ENCODE peak calls at places on chromosomes 13 and 19, in six cellular contexts. One of them, this sample, is unnamed. For H3K4me1, the result is how much of the 10 kb centered on the place peaks cover.

GRCh38 chr13:89982406-89983085 is 1364.9 kb upstream of the MIR17HG start:
- DNase-seq in breast epithelium: no peak
- DNase-seq in NT2/D1: no peak
- DNase-seq in A549: no peak
- DNase-seq in stomach: no peak
- DNase-seq in CD8-positive, alpha-beta T cell: no peak
- DNase-seq in this sample: no peak

GRCh38 chr19:35977446-35978222 is 17.4 kb upstream of the SDHAF1 start:
- DNase-seq in NT2/D1: no peak
- DNase-seq in A549: peak
- DNase-seq in CD8-positive, alpha-beta T cell: no peak
- DNase-seq in breast epithelium: no peak
- DNase-seq in stomach: no peak
- DNase-seq in this sample: no peak

GRCh38 chr19:47230122-47230920 is 678 bp downstream of the BBC3 start:
- DNase-seq in NT2/D1: no peak
- DNase-seq in A549: no peak
- DNase-seq in breast epithelium: peak
- DNase-seq in CD8-positive, alpha-beta T cell: peak
- DNase-seq in stomach: peak
- DNase-seq in this sample: no peak

GRCh38 chr13:32902898-32903297 is 113.3 kb upstream of the KL start:
- DNase-seq in breast epithelium: peak
- DNase-seq in CD8-positive, alpha-beta T cell: no peak
- DNase-seq in A549: no peak
- DNase-seq in NT2/D1: peak
- DNase-seq in stomach: peak
- DNase-seq in this sample: no peak

GRCh38 chr19:42475366-42475765 is 32.6 kb upstream of the CXCL17 start:
- DNase-seq in NT2/D1: no peak
- DNase-seq in CD8-positive, alpha-beta T cell: no peak
- DNase-seq in breast epithelium: no peak
- DNase-seq in stomach: no peak
- DNase-seq in A549: no peak
- DNase-seq in this sample: no peak

GRCh38 chr13:87884874-87885273 is 213.7 kb downstream of the SLITRK5 start:
- DNase-seq in stomach: no peak
- DNase-seq in CD8-positive, alpha-beta T cell: no peak
- DNase-seq in NT2/D1: peak
- DNase-seq in breast epithelium: no peak
- DNase-seq in A549: no peak
- DNase-seq in this sample: no peak

GRCh38 chr13:23867027-23867491 is 22.1 kb downstream of the MIPEP start:
- DNase-seq in breast epithelium: no peak
- DNase-seq in CD8-positive, alpha-beta T cell: no peak
- DNase-seq in stomach: no peak
- DNase-seq in A549: no peak
- DNase-seq in NT2/D1: no peak
- DNase-seq in this sample: no peak

GRCh38 chr13:113629814-113630213 is 28.2 kb downstream of the ATP4B start:
- DNase-seq in CD8-positive, alpha-beta T cell: no peak
- DNase-seq in stomach: no peak
- DNase-seq in breast epithelium: no peak
- DNase-seq in A549: no peak
- DNase-seq in NT2/D1: no peak
- DNase-seq in this sample: no peak

GRCh38 chr13:76455960-76456359 is 430.2 kb downstream of the KCTD12 start:
- DNase-seq in NT2/D1: no peak
- DNase-seq in stomach: no peak
- DNase-seq in CD8-positive, alpha-beta T cell: no peak
- DNase-seq in breast epithelium: no peak
- DNase-seq in A549: no peak
- DNase-seq in this sample: no peak

GRCh38 chr19:4369888-4370260 is 26.5 kb downstream of the MPND start:
- DNase-seq in NT2/D1: no peak
- DNase-seq in CD8-positive, alpha-beta T cell: peak
- DNase-seq in A549: no peak
- DNase-seq in stomach: peak
- DNase-seq in breast epithelium: no peak
- DNase-seq in this sample: no peak

GRCh38 chr19:7709932-7710460 is 8.1 kb upstream of the FCER2 start:
- DNase-seq in stomach: no peak
- DNase-seq in CD8-positive, alpha-beta T cell: no peak
- DNase-seq in A549: no peak
- DNase-seq in NT2/D1: no peak
- DNase-seq in breast epithelium: no peak
- DNase-seq in this sample: no peak

GRCh38 chr19:7705387-7706187 is 3.7 kb upstream of the FCER2 start:
- DNase-seq in A549: no peak
- DNase-seq in CD8-positive, alpha-beta T cell: peak
- DNase-seq in stomach: peak
- DNase-seq in NT2/D1: no peak
- DNase-seq in breast epithelium: peak
- DNase-seq in this sample: no peak

GRCh38 chr19:7706188-7706530 is 4.2 kb upstream of the FCER2 start:
- DNase-seq in NT2/D1: no peak
- DNase-seq in breast epithelium: no peak
- DNase-seq in CD8-positive, alpha-beta T cell: no peak
- DNase-seq in stomach: no peak
- DNase-seq in A549: no peak
- DNase-seq in this sample: no peak

GRCh38 chr19:7704280-7705060 is 2.5 kb upstream of the FCER2 start:
- DNase-seq in NT2/D1: no peak
- DNase-seq in breast epithelium: no peak
- DNase-seq in A549: no peak
- DNase-seq in CD8-positive, alpha-beta T cell: no peak
- DNase-seq in stomach: no peak
- DNase-seq in this sample: no peak

DNA sequence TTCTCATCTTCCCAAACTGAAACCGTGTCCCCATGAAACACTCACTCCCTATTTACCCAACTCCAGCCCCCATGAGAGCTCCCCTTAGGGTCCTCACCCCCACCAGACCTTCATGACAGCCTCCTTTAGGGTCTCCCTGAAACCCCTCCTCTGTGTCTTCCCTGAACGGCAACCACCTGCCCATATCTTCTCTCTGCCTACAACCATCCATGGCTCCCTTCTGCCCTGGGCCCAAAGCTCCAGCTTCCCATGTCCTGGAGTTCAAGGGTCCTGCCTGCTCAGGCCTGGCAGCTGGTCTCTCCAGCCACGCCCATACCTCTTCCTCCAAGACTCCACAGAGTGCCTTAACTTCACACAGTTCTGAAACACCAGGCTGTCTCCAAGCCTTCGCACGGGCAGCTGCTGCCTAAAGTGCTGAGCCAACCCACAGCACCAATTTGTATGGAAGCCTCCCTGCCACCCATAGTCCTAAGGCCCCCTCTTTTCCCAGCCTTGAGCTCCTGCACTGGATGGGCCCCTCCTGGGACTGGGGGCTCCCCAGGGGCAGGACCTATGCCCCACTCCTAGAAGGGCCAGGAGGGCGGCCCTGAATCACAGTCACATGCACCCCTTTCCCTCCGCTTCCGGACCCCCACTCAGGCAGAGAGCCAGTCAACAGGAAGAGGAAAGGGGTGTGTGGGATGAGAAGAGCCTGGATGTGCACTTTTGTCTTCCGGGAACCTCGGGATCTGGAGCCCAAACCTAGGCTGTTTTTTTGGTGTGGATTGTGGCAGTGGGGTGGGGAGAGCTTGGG is 4.9 kb upstream of the FCER2 start:
- DNase-seq in stomach: no peak
- DNase-seq in breast epithelium: no peak
- DNase-seq in NT2/D1: no peak
- DNase-seq in CD8-positive, alpha-beta T cell: no peak
- DNase-seq in A549: no peak
- DNase-seq in this sample: no peak
- H3K4me1 ChIP-seq in stomach: under half
- H3K4me1 ChIP-seq in breast epithelium: under half
- H3K4me1 ChIP-seq in NT2/D1: under half
- H3K4me1 ChIP-seq in CD8-positive, alpha-beta T cell: under half
- H3K4me1 ChIP-seq in A549: under half
- H3K4me1 ChIP-seq in this sample: under half

GRCh38 chr19:38838986-38839761 is 7.6 kb upstream of the ECH1 start:
- DNase-seq in CD8-positive, alpha-beta T cell: no peak
- DNase-seq in breast epithelium: no peak
- DNase-seq in A549: no peak
- DNase-seq in stomach: no peak
- DNase-seq in NT2/D1: no peak
- DNase-seq in this sample: no peak
- H3K4me1 ChIP-seq in CD8-positive, alpha-beta T cell: under half
- H3K4me1 ChIP-seq in breast epithelium: under half
- H3K4me1 ChIP-seq in A549: half or more
- H3K4me1 ChIP-seq in stomach: half or more
- H3K4me1 ChIP-seq in NT2/D1: under half
- H3K4me1 ChIP-seq in this sample: under half

GRCh38 chr19:966481-967088 is 17.6 kb upstream of the WDR18 start:
- DNase-seq in stomach: no peak
- DNase-seq in breast epithelium: no peak
- DNase-seq in NT2/D1: no peak
- DNase-seq in CD8-positive, alpha-beta T cell: no peak
- DNase-seq in A549: no peak
- DNase-seq in this sample: no peak
- H3K4me1 ChIP-seq in stomach: under half
- H3K4me1 ChIP-seq in breast epithelium: under half
- H3K4me1 ChIP-seq in NT2/D1: under half
- H3K4me1 ChIP-seq in CD8-positive, alpha-beta T cell: under half
- H3K4me1 ChIP-seq in A549: under half
- H3K4me1 ChIP-seq in this sample: under half

DNA sequence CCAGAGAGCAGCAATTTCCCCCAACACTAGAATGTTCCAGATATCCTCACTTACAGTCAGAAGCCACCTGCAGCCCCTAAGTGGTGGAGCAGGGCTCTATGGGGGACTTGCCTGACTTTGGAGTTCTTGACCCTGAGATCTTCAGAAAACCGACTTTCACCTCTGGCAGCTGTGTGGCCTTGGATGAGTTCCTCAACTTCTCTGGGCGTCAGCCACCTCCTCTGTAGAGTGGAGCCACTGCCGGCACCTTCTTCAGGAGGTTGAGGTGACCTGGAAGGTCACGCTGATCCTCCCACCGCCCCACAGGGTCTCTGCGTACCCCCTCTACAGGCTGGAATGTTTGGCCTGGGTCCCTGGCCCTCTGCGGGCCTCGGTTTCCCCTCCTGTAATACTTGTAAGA is 7.1 kb upstream of the FUT5 start:
- DNase-seq in CD8-positive, alpha-beta T cell: no peak
- DNase-seq in breast epithelium: no peak
- DNase-seq in NT2/D1: no peak
- DNase-seq in stomach: no peak
- DNase-seq in A549: no peak
- DNase-seq in this sample: no peak
- H3K4me1 ChIP-seq in CD8-positive, alpha-beta T cell: under half
- H3K4me1 ChIP-seq in breast epithelium: under half
- H3K4me1 ChIP-seq in NT2/D1: under half
- H3K4me1 ChIP-seq in stomach: under half
- H3K4me1 ChIP-seq in A549: under half
- H3K4me1 ChIP-seq in this sample: under half

DNA sequence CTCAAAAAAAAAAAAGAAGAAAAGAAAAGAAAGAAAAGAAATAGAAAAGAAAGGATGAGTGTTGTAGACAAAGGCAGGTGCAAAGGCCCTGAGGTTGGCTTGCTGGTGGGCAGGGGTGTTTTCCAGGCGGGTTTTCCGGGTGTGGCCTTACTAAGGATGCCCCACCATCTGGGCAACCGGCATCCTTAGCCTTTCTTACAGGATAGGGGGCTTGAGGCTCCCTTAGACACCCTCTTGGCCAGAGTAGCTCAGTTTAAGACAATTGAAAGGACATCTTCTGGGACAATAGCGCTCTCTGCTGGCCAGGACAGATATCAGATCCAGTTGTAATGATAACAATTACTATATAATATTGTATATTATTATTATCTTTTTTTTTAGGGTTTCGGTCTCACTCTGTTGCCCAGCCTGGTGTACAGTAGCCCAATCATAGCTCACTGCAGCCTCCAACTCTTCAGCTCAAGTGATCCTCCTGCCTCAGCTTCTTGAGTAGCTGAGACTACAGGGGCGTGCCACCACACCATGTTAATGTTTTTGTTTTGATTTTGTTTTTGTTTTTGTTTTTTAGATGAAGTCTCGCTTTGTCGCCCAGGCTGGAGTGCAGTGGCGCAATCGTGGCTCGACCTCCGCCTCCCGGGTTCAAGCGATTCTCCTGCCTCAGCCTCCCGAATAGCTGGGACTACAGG is 1.4 kb upstream of the QTRT1 start:
- DNase-seq in NT2/D1: no peak
- DNase-seq in stomach: peak
- DNase-seq in breast epithelium: no peak
- DNase-seq in CD8-positive, alpha-beta T cell: peak
- DNase-seq in A549: peak
- DNase-seq in this sample: peak
- H3K4me1 ChIP-seq in NT2/D1: under half
- H3K4me1 ChIP-seq in stomach: under half
- H3K4me1 ChIP-seq in breast epithelium: under half
- H3K4me1 ChIP-seq in CD8-positive, alpha-beta T cell: under half
- H3K4me1 ChIP-seq in A549: under half
- H3K4me1 ChIP-seq in this sample: under half

GRCh38 chr19:40806385-40807146 is 7.6 kb downstream of the EGLN2 start:
- DNase-seq in stomach: peak
- DNase-seq in CD8-positive, alpha-beta T cell: peak
- DNase-seq in A549: peak
- DNase-seq in breast epithelium: peak
- DNase-seq in NT2/D1: peak
- DNase-seq in this sample: peak

GRCh38 chr19:40805258-40805868 is 6.4 kb downstream of the EGLN2 start:
- DNase-seq in CD8-positive, alpha-beta T cell: no peak
- DNase-seq in breast epithelium: no peak
- DNase-seq in stomach: peak
- DNase-seq in A549: no peak
- DNase-seq in NT2/D1: no peak
- DNase-seq in this sample: no peak

GRCh38 chr19:40803857-40804782 is 5.1 kb downstream of the EGLN2 start:
- DNase-seq in CD8-positive, alpha-beta T cell: peak
- DNase-seq in NT2/D1: no peak
- DNase-seq in stomach: peak
- DNase-seq in breast epithelium: no peak
- DNase-seq in A549: no peak
- DNase-seq in this sample: no peak

GRCh38 chr19:40803170-40803856 is 4.3 kb downstream of the EGLN2 start:
- DNase-seq in A549: no peak
- DNase-seq in NT2/D1: no peak
- DNase-seq in breast epithelium: no peak
- DNase-seq in CD8-positive, alpha-beta T cell: no peak
- DNase-seq in stomach: no peak
- DNase-seq in this sample: no peak

GRCh38 chr19:40804783-40805242 is 5.8 kb downstream of the EGLN2 start:
- DNase-seq in stomach: peak
- DNase-seq in NT2/D1: no peak
- DNase-seq in CD8-positive, alpha-beta T cell: no peak
- DNase-seq in A549: no peak
- DNase-seq in breast epithelium: no peak
- DNase-seq in this sample: no peak
- H3K4me1 ChIP-seq in stomach: half or more
- H3K4me1 ChIP-seq in NT2/D1: under half
- H3K4me1 ChIP-seq in CD8-positive, alpha-beta T cell: half or more
- H3K4me1 ChIP-seq in A549: half or more
- H3K4me1 ChIP-seq in breast epithelium: under half
- H3K4me1 ChIP-seq in this sample: under half

This sample was measured in HAP-1.